ENCODE peak calls at places on chromosomes 16 and 17, in four cellular contexts. One of them, this sample, is unnamed.
A peak's percentile ranks its signal among the peaks of the same experiment; 100 is the strongest.

GRCh38 chr16:22035094-22035675 is 27.3 kb downstream of the MOSMO start:
- DNase-seq in testis: no peak
- DNase-seq in lower leg skin: no peak
- DNase-seq in stomach: no peak
- DNase-seq in this sample: no peak

GRCh38 chr16:28981517-28981916 is 3.3 kb upstream of the LAT start:
- DNase-seq in testis: no peak
- DNase-seq in lower leg skin: no peak
- DNase-seq in stomach: no peak
- DNase-seq in this sample: no peak

GRCh38 chr17:2057130-2057713 is 2.3 kb downstream of the HIC1 start:
- DNase-seq in testis: no peak
- DNase-seq in lower leg skin: peak; percentile 82
- DNase-seq in stomach: no peak
- DNase-seq in this sample: no peak

GRCh38 chr17:47700471-47701449 is 6.8 kb downstream of the TBKBP1 start:
- DNase-seq in testis: no peak
- DNase-seq in lower leg skin: no peak
- DNase-seq in stomach: no peak
- DNase-seq in this sample: no peak

GRCh38 chr17:44733753-44734152 is 25.0 kb upstream of the ADAM11 start:
- DNase-seq in testis: no peak
- DNase-seq in lower leg skin: no peak
- DNase-seq in stomach: no peak
- DNase-seq in this sample: no peak

GRCh38 chr16:19114359-19115147 is 789 bp downstream of the ITPRIPL2 start:
- DNase-seq in testis: peak; percentile 81
- DNase-seq in lower leg skin: peak; percentile 93
- DNase-seq in stomach: peak; percentile 61
- DNase-seq in this sample: peak; percentile 87

GRCh38 chr16:89014611-89015230 is 37.7 kb upstream of the CBFA2T3 start:
- DNase-seq in testis: no peak
- DNase-seq in lower leg skin: no peak
- DNase-seq in stomach: no peak
- DNase-seq in this sample: peak; percentile 60

GRCh38 chr16:2270588-2271470 is 2.9 kb upstream of the RNPS1 start:
- DNase-seq in testis: no peak
- DNase-seq in lower leg skin: no peak
- DNase-seq in stomach: no peak
- DNase-seq in this sample: no peak

GRCh38 chr16:88352261-88353200 is 30.2 kb upstream of the ZNF469 start:
- DNase-seq in testis: no peak
- DNase-seq in lower leg skin: no peak
- DNase-seq in stomach: no peak
- DNase-seq in this sample: peak; percentile 51

GRCh38 chr16:31430380-31431052 is 2.4 kb upstream of the COX6A2 start:
- DNase-seq in testis: no peak
- DNase-seq in lower leg skin: no peak
- DNase-seq in stomach: no peak
- DNase-seq in this sample: peak; percentile 13

GRCh38 chr17:6969323-6969726 is 26.5 kb upstream of the ALOX12 start:
- DNase-seq in testis: no peak
- DNase-seq in lower leg skin: no peak
- DNase-seq in stomach: no peak
- DNase-seq in this sample: no peak

GRCh38 chr16:75805946-75806345 is 79.7 kb upstream of the CPHXL start:
- DNase-seq in testis: no peak
- DNase-seq in lower leg skin: no peak
- DNase-seq in stomach: no peak
- DNase-seq in this sample: no peak

GRCh38 chr16:57534881-57535658 is 1.3 kb downstream of the CCDC102A start:
- DNase-seq in testis: peak; percentile 10
- DNase-seq in lower leg skin: peak; percentile 88
- DNase-seq in stomach: peak; percentile 24
- DNase-seq in this sample: peak; percentile 64

GRCh38 chr16:84190731-84191388 is at the start of gene ADAD2:
- DNase-seq in testis: peak; percentile 88
- DNase-seq in lower leg skin: no peak
- DNase-seq in stomach: no peak
- DNase-seq in this sample: no peak

GRCh38 chr17:42608692-42609181 is 437 bp downstream of the RETREG3 start:
- DNase-seq in testis: no peak
- DNase-seq in lower leg skin: no peak
- DNase-seq in stomach: no peak
- DNase-seq in this sample: no peak

GRCh38 chr17:19645608-19646250 is 2.8 kb upstream of the ALDH3A2 start:
- DNase-seq in testis: peak; percentile 69
- DNase-seq in lower leg skin: no peak
- DNase-seq in stomach: no peak
- DNase-seq in this sample: no peak

GRCh38 chr17:77354721-77355455 is 214.1 kb downstream of the SEC14L1 start:
- DNase-seq in testis: peak; percentile 92
- DNase-seq in lower leg skin: peak; percentile 86
- DNase-seq in stomach: peak; percentile 51
- DNase-seq in this sample: peak; percentile 95
- TF ChIP-seq POLR2A in testis: no peak
- TF ChIP-seq POLR2A in lower leg skin: no peak
- TF ChIP-seq POLR2A in stomach: no peak
- TF ChIP-seq POLR2A in this sample: no peak

GRCh38 chr17:40883960-40884359 is 1.1 kb downstream of the KRT20 start:
- DNase-seq in testis: no peak
- DNase-seq in lower leg skin: no peak
- DNase-seq in stomach: no peak
- DNase-seq in this sample: no peak

GRCh38 chr17:40888321-40888720 is 3.3 kb upstream of the KRT20 start:
- DNase-seq in testis: no peak
- DNase-seq in lower leg skin: no peak
- DNase-seq in stomach: no peak
- DNase-seq in this sample: no peak

GRCh38 chr17:40886090-40886489 is 1.0 kb upstream of the KRT20 start:
- DNase-seq in testis: no peak
- DNase-seq in lower leg skin: no peak
- DNase-seq in stomach: no peak
- DNase-seq in this sample: no peak

GRCh38 chr17:40883031-40883430 is 2.0 kb downstream of the KRT20 start:
- DNase-seq in testis: no peak
- DNase-seq in lower leg skin: no peak
- DNase-seq in stomach: no peak
- DNase-seq in this sample: no peak

GRCh38 chr17:40884708-40885512 is at the start of gene KRT20:
- DNase-seq in testis: no peak
- DNase-seq in lower leg skin: no peak
- DNase-seq in stomach: no peak
- DNase-seq in this sample: no peak
- TF ChIP-seq POLR2A in testis: no peak
- TF ChIP-seq POLR2A in lower leg skin: no peak
- TF ChIP-seq POLR2A in stomach: no peak
- TF ChIP-seq POLR2A in this sample: no peak

GRCh38 chr17:8147805-8148404 is 4.3 kb downstream of the PER1 start:
- DNase-seq in testis: no peak
- DNase-seq in lower leg skin: no peak
- DNase-seq in stomach: no peak
- DNase-seq in this sample: peak; percentile 63
- TF ChIP-seq POLR2A in testis: no peak
- TF ChIP-seq POLR2A in lower leg skin: no peak
- TF ChIP-seq POLR2A in stomach: no peak
- TF ChIP-seq POLR2A in this sample: no peak

GRCh38 chr17:38704645-38705522 is at the start of gene MLLT6:
- DNase-seq in testis: peak; percentile 88
- DNase-seq in lower leg skin: peak; percentile 94
- DNase-seq in stomach: peak; percentile 82
- DNase-seq in this sample: peak; percentile 91
- TF ChIP-seq POLR2A in testis: no peak
- TF ChIP-seq POLR2A in lower leg skin: no peak
- TF ChIP-seq POLR2A in stomach: no peak
- TF ChIP-seq POLR2A in this sample: no peak

GRCh38 chr17:4947411-4948165 is 742 bp downstream of the PFN1 start:
- DNase-seq in testis: peak; percentile 56
- DNase-seq in lower leg skin: peak; percentile 93
- DNase-seq in stomach: peak; percentile 70
- DNase-seq in this sample: peak; percentile 82

GRCh38 chr17:4945944-4946280 is 2.4 kb downstream of the PFN1 start:
- DNase-seq in testis: no peak
- DNase-seq in lower leg skin: no peak
- DNase-seq in stomach: no peak
- DNase-seq in this sample: no peak

GRCh38 chr17:4947010-4947410 is 1.3 kb downstream of the PFN1 start:
- DNase-seq in testis: no peak
- DNase-seq in lower leg skin: no peak
- DNase-seq in stomach: no peak
- DNase-seq in this sample: peak; percentile 76

GRCh38 chr17:4945176-4945943 is 3.0 kb downstream of the PFN1 start:
- DNase-seq in testis: peak; percentile 60
- DNase-seq in lower leg skin: peak; percentile 96
- DNase-seq in stomach: peak; percentile 79
- DNase-seq in this sample: peak; percentile 93

GRCh38 chr17:4946312-4946976 is 1.9 kb downstream of the PFN1 start:
- DNase-seq in testis: no peak
- DNase-seq in lower leg skin: no peak
- DNase-seq in stomach: no peak
- DNase-seq in this sample: no peak
- TF ChIP-seq POLR2A in testis: no peak
- TF ChIP-seq POLR2A in lower leg skin: no peak
- TF ChIP-seq POLR2A in stomach: no peak
- TF ChIP-seq POLR2A in this sample: no peak

DNA sequence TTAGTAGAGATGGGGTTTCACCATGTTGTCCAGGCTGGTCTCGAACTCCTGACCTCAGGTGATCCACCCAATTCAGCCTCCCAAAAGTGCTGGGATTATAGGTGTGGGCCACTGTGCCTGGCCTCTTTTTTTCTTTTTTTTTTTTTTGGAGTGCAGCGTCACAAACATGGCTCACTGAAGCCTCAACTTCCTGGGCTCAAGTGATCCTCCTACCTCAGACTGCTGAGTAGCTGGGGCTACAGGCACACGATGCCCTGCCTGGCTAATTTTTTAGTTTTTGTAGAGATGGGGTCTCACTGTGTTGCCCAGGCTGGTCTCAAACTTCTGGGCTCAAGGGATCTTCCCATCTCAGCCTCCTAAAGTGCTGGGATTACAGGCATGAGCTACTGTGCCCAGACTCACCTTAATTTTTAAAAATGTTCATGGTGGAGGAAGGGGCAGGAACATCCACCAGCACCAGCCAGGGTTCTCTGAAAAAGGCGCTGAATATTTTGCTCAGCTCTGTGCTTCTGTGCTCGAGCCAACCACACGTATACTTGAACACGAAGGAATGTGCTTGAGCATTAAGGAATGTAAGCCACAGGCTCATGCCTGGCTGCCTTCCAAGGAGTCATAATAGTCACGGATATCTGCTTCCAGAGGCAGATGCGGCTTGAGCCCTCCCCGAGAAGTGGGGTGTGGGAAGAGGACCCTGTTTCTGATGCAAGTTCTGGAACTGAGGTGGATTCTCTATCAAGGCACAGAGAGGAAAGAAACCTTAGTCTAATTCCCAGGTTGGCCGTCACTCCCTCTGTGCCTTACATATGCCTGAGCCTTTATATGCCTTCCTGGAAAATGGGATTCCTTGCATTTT is 65.5 kb upstream of the CREBBP start:
- DNase-seq in testis: peak; percentile 68
- DNase-seq in lower leg skin: no peak
- DNase-seq in stomach: peak; percentile 60
- DNase-seq in this sample: no peak
- TF ChIP-seq POLR2A in testis: no peak
- TF ChIP-seq POLR2A in lower leg skin: no peak
- TF ChIP-seq POLR2A in stomach: no peak
- TF ChIP-seq POLR2A in this sample: no peak

GRCh38 chr17:77235370-77236080 is 94.8 kb downstream of the SEC14L1 start:
- DNase-seq in testis: peak; percentile 32
- DNase-seq in lower leg skin: peak; percentile 91
- DNase-seq in stomach: no peak
- DNase-seq in this sample: no peak
- TF ChIP-seq POLR2A in testis: no peak
- TF ChIP-seq POLR2A in lower leg skin: no peak
- TF ChIP-seq POLR2A in stomach: no peak
- TF ChIP-seq POLR2A in this sample: no peak

GRCh38 chr17:34958438-34958837 is 2.8 kb downstream of the CCT6B start:
- DNase-seq in testis: no peak
- DNase-seq in lower leg skin: no peak
- DNase-seq in stomach: no peak
- DNase-seq in this sample: no peak

GRCh38 chr17:34961093-34961911 is at the start of the genes CCT6B and ZNF830:
- DNase-seq in testis: peak; percentile 97
- DNase-seq in lower leg skin: peak; percentile 98
- DNase-seq in stomach: peak; percentile 94
- DNase-seq in this sample: peak; percentile 97
- TF ChIP-seq POLR2A in testis: no peak
- TF ChIP-seq POLR2A in lower leg skin: no peak
- TF ChIP-seq POLR2A in stomach: peak; percentile 34
- TF ChIP-seq POLR2A in this sample: peak; percentile 62

This sample was measured in sigmoid colon.